ENCODE peak calls at places on chromosomes 12 and 14, in six cellular contexts. U, L, R, W, V and C are unnamed samples.

GRCh38 chr12:99386907-99387306 is 260.6 kb upstream of the GARIN6 start:
- DNase-seq in V (no peak), U (no peak), W (no peak), R (no peak), L (peak; percentile 63), C (peak; percentile 11)

GRCh38 chr14:24070285-24071143 is 848 bp upstream of the CPNE6 start:
- DNase-seq in R (no peak), W (no peak), L (no peak), V (no peak), U (no peak), C (no peak)

GRCh38 chr12:31117203-31118011 is 43.7 kb downstream of the DDX11 start:
- DNase-seq in V (peak; percentile 53), R (peak; percentile 77), L (no peak), W (peak; percentile 84), U (no peak), C (no peak)

GRCh38 chr12:68886636-68887572 is 46.1 kb downstream of the CPM start:
- DNase-seq in V (no peak), W (no peak), L (no peak), U (no peak), R (no peak), C (no peak)

GRCh38 chr14:64614992-64615391 is 65.2 kb downstream of the PPP1R36 start:
- DNase-seq in V (no peak), U (no peak), L (no peak), W (no peak), R (no peak), C (no peak)

GRCh38 chr14:91215381-91215780 is 29.1 kb downstream of the GPR68 start:
- DNase-seq in R (no peak), V (no peak), W (no peak), L (no peak), U (no peak), C (no peak)

GRCh38 chr14:77181603-77182437 is at the start of gene TMEM63C:
- DNase-seq in V (peak; percentile 33), U (no peak), R (peak; percentile 72), L (peak; percentile 57), W (peak; percentile 97), C (no peak)

GRCh38 chr14:92924247-92924646 is 1.3 kb downstream of the CHGA start:
- DNase-seq in U (no peak), L (no peak), V (no peak), W (peak; percentile 83), R (no peak), C (no peak)

GRCh38 chr14:43022094-43022800 is 1415.6 kb downstream of the LRFN5 start:
- DNase-seq in R (no peak), V (no peak), U (no peak), W (no peak), L (no peak), C (no peak)

GRCh38 chr14:86673523-86673969 is 1143.6 kb downstream of the FLRT2 start:
- DNase-seq in U (peak; percentile 14), R (no peak), W (no peak), L (peak; percentile 59), V (no peak), C (no peak)